ENCODE peak calls at places on chromosomes 6 and 20, in seven cellular contexts. M is A549, Y is psoas muscle, P is suprapubic skin, X is IMR-90, K is PC-9, U is HCT116. F is an unnamed sample.

GRCh38 chr6:11727995-11728961 is 50.3 kb downstream of the ADTRP start:
- DNase-seq in X (no peak), P (no peak), M (no peak), K (no peak), U (no peak), Y (no peak), F (no peak)

GRCh38 chr20:19907326-19908056 is 109.7 kb upstream of the NAA20 start:
- DNase-seq in P (no peak), Y (peak), X (no peak), K (no peak), U (no peak), M (no peak), F (no peak)

GRCh38 chr20:50478162-50479036 is 31.8 kb upstream of the PTPN1 start:
- DNase-seq in Y (peak), K (no peak), X (peak), U (peak), P (peak), M (peak), F (no peak)

GRCh38 chr6:18062733-18063132 is 59.7 kb downstream of the NHLRC1 start:
- DNase-seq in K (no peak), P (no peak), U (no peak), M (no peak), X (peak), Y (no peak), F (no peak)

GRCh38 chr6:169571123-169571962 is 130.5 kb downstream of the WDR27 start:
- DNase-seq in U (no peak), M (peak), X (peak), Y (no peak), K (peak), P (no peak), F (no peak)

GRCh38 chr6:163413345-163414116 is 987 bp upstream of the QKI start:
- DNase-seq in P (peak), K (peak), Y (peak), M (peak), U (peak), X (peak), F (peak)

GRCh38 chr6:88814909-88815308 is 148.5 kb downstream of the RNGTT start:
- DNase-seq in P (no peak), U (no peak), Y (no peak), K (no peak), M (no peak), X (no peak), F (no peak)

GRCh38 chr20:61657719-61658377 is 405.8 kb downstream of the CDH4 start:
- DNase-seq in P (no peak), M (no peak), Y (no peak), X (no peak), K (no peak), U (no peak), F (no peak)

GRCh38 chr6:106051241-106051640 is 34.9 kb upstream of the PRDM1 start:
- DNase-seq in X (no peak), M (no peak), K (no peak), U (no peak), P (no peak), Y (no peak), F (no peak)

GRCh38 chr6:146878564-146879343 is 280.0 kb downstream of the ADGB start:
- DNase-seq in Y (no peak), P (no peak), U (no peak), X (no peak), K (peak), M (no peak), F (no peak)

GRCh38 chr6:122381494-122382083 is 17.9 kb upstream of the HSF2 start:
- DNase-seq in P (no peak), U (peak), M (peak), Y (peak), K (no peak), X (peak), F (peak)

GRCh38 chr6:31272856-31273626 is 1.1 kb upstream of the HLA-C start:
- DNase-seq in M (no peak), X (no peak), Y (no peak), K (no peak), P (no peak), U (no peak), F (no peak)

GRCh38 chr20:38108438-38109024 is 56.5 kb downstream of the TGM2 start:
- DNase-seq in X (peak), U (no peak), K (no peak), Y (peak), P (no peak), M (no peak), F (no peak)

GRCh38 chr20:845226-845868 is 11.8 kb downstream of the FAM110A start:
- DNase-seq in X (no peak), U (no peak), K (no peak), M (no peak), Y (no peak), P (no peak), F (no peak)

DNA sequence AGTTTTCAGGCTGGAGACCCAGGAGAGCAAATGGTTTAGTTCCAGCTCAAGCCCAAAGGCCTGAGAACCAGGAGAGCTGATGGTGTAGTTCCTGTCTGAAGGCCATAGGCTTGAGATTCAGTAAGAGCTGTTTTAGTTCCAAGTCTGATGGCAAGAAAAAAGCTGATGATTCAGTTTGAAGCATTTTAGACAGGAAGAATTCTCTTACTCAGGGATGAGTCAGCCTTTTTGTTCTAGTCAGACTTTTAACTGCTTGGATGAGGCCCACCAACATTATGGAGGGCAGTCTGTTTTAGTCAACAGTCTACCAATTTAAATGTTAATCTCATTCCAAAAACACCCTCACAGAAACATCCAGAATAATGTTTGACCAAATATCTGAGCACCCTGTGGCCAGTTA is 2.5 kb downstream of the ZSCAN26 start:
- DNase-seq in K (peak), M (peak), P (no peak), X (peak), U (peak), Y (no peak), F (peak)
- H3K27ac ChIP-seq in K (no peak), M (peak), P (no peak), X (peak), U (peak), Y (no peak), F (no peak)

GRCh38 chr6:113380591-113380990 is 476.6 kb upstream of the MARCKS start:
- DNase-seq in Y (no peak), K (no peak), U (no peak), X (no peak), P (no peak), M (no peak), F (no peak)
- TF ChIP-seq CTCF in Y (no peak), K (no peak), U (no peak), X (no peak), P (no peak), M (no peak), F (no peak)

DNA sequence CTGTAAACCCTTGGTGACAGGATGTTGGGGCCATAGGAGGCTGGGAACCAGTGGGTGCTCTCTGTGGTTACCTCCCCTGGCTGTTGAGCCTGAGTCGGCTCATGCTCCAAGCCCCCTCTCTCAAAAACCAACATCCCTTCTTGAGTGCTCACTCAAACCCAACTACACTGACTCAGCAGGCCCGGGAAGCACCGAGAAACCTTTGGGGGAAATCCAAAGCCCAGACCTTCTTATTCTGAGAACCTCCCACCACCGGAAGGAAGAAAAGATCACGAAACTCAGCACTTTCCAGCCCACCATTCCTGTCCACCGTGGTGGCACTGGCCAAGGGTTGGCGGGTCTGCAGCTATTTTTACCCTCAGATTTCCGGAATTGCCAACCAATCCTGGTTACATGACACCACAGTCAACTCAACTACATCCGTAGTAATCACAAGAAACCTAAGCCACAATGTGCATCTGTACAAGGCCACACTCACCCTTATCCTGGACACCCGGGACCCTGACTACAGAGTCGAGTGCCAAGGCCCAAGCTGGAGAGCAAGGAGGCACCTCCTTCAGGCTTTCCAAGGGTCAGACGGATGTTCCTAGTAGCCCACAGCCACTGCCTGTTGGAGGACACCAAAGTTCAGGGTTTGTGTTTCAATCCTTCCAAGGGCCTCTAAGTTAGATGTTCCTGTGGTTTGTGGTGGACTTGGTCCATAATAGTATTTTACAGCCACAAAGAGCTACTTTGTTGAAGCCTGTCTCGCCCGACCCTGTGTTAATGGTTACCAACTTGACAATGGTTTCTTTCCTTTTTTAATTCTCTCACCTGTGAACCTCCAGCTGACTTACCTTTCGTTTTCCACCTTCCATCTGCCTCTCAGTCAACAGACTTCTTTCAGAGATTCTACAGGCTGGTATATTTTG is 317.0 kb downstream of the CDC5L start:
- DNase-seq in U (no peak), Y (no peak), P (no peak), K (no peak), X (no peak), M (no peak), F (no peak)
- H3K27ac ChIP-seq in U (no peak), Y (no peak), P (no peak), K (no peak), X (no peak), M (no peak), F (no peak)

GRCh38 chr6:135940783-135941182 is 89.3 kb downstream of the PDE7B start:
- DNase-seq in U (no peak), X (no peak), Y (no peak), K (no peak), P (no peak), M (no peak), F (no peak)

GRCh38 chr6:135936606-135937005 is 85.1 kb downstream of the PDE7B start:
- DNase-seq in U (no peak), X (peak), P (no peak), M (peak), Y (no peak), K (peak), F (peak)

GRCh38 chr6:135939216-135939610 is 87.7 kb downstream of the PDE7B start:
- DNase-seq in K (no peak), P (no peak), X (no peak), Y (no peak), U (no peak), M (no peak), F (no peak)

GRCh38 chr6:135937126-135937525 is 85.6 kb downstream of the PDE7B start:
- DNase-seq in X (no peak), P (no peak), M (no peak), Y (no peak), K (no peak), U (no peak), F (no peak)

DNA sequence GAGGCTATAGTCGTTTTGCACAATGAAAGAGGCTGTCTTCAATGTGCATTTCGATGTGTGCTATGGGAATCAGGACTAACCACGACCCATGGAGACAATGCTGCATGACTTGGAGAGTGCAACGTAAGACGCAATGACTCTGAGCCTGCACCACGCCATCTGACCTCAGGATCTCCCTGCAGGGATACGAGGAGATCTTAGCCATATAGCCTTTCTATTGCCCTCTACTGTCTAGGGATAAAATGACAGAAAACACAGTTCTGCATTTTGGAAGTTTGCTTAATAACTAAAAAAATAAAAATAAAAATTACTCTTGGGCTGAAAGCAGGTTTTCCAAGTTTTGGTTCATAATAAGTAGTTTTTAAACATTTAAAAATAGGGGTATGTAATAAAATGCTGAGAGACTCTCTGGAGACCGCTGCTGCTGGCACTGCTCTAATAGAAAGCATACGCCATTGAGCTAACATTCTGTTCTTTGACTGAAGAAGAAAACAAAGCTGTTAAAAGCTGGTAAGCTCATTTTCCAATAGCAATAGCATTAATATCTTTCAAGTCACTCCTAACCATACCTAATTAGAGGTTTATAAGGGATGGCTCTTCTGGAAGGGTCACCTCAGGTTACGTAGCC is 87.2 kb downstream of the PDE7B start:
- DNase-seq in P (no peak), U (no peak), M (no peak), Y (peak), X (peak), K (no peak), F (no peak)
- TF ChIP-seq CTCF in P (no peak), U (no peak), M (peak), Y (peak), X (peak), K (peak), F (peak)

DNA sequence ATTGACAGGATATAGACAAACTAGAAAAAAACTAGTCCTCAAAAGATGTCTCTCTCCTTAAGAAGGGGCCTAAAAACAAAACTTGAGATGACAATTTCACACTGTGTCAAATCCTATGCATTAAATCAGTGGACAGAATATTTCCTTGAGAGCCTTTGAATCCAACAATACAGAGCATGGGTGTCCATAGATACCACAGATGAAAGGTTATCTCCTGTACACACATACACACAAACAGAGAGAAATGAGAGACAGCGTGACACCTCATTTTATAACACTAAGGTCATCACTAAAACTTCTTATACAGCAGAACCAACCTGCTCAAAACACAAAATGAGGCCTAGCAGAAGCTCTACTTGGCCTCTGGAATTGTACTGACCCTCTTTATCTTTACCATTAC is 55.5 kb downstream of the MAP7 start:
- DNase-seq in U (no peak), Y (no peak), M (no peak), X (no peak), P (no peak), K (no peak), F (no peak)
- H3K27ac ChIP-seq in U (no peak), Y (no peak), M (no peak), X (no peak), P (no peak), K (no peak), F (no peak)

GRCh38 chr6:34515473-34516387 is 40.4 kb downstream of the SPDEF start:
- DNase-seq in X (no peak), P (peak), M (no peak), K (no peak), Y (no peak), U (no peak), F (no peak)

GRCh38 chr6:34512738-34513115 is 43.4 kb downstream of the SPDEF start:
- DNase-seq in Y (no peak), U (no peak), X (no peak), P (no peak), M (no peak), K (no peak), F (no peak)

GRCh38 chr6:34514593-34515472 is 41.3 kb downstream of the SPDEF start:
- DNase-seq in M (no peak), K (no peak), U (no peak), P (peak), Y (no peak), X (peak), F (peak)

GRCh38 chr6:34513628-34514027 is 42.5 kb downstream of the SPDEF start:
- DNase-seq in X (no peak), Y (no peak), M (no peak), K (no peak), U (no peak), P (no peak), F (no peak)

DNA sequence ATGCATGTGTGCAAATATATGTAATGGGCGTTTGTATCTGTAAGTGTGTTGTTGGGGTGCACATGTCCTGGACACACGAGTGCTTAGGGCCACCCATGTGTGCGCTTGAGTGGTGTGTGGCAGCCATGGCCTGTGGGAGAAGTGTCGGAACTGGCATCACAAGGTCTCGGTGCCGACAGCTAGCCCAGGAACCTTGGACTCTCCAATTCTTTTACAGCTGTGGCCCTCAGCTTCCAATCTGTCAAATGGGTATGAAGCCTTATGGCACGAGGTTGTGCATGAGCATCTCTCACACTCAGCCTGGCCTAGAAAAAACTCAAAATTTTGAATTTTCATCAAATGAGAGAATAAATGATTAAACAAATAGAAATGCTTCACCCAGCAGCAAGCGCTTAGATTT is 42.0 kb downstream of the SPDEF start:
- DNase-seq in M (no peak), X (no peak), Y (no peak), U (no peak), K (no peak), P (no peak), F (no peak)
- TF ChIP-seq CTCF in M (no peak), X (no peak), Y (no peak), U (no peak), K (no peak), P (no peak), F (no peak)

DNA sequence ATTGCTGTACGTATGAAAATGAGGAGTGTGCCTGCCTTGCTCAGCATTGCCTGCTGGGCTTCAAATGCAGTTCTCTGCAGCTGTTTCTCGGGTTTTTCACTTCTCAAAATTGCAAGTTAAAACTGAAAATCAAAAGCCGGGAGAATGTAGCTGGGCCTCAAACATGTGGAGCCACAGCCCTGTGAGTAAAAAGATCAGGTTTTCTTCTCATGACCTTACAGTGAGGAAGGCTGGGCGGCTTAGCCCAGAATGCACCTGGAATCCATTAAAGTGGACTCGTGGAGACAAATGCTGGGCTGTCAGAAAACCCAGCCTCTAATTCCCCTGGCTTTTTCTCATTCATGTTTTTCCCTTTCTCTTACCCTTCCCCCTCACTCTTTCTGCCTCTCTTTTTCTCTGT is 34.4 kb downstream of the DSE start:
- DNase-seq in M (no peak), U (no peak), K (no peak), Y (no peak), X (peak), P (no peak), F (no peak)
- H3K27ac ChIP-seq in M (no peak), U (no peak), K (no peak), Y (peak), X (peak), P (peak), F (peak)

GRCh38 chr6:156660389-156660788 is 116.8 kb upstream of the ARID1B start:
- DNase-seq in K (no peak), Y (no peak), M (no peak), X (no peak), U (no peak), P (no peak), F (no peak)

GRCh38 chr6:156659317-156660198 is 117.6 kb upstream of the ARID1B start:
- DNase-seq in U (no peak), M (no peak), Y (no peak), P (no peak), K (no peak), X (no peak), F (no peak)

GRCh38 chr6:156658186-156658585 is 119.0 kb upstream of the ARID1B start:
- DNase-seq in K (no peak), X (peak), M (no peak), U (no peak), Y (no peak), P (no peak), F (peak)

GRCh38 chr6:156658596-156659316 is 118.4 kb upstream of the ARID1B start:
- DNase-seq in M (no peak), X (no peak), U (no peak), P (no peak), K (no peak), Y (no peak), F (no peak)

GRCh38 chr6:156662025-156662445 is 115.1 kb upstream of the ARID1B start:
- DNase-seq in X (no peak), P (no peak), M (peak), U (peak), K (peak), Y (peak), F (no peak)
- TF ChIP-seq CTCF in X (no peak), P (peak), M (peak), U (peak), K (peak), Y (peak), F (no peak)

GRCh38 chr6:136790411-136791295 is 1.6 kb downstream of the MAP3K5 start:
- DNase-seq in Y (no peak), M (no peak), P (no peak), U (no peak), X (no peak), K (peak), F (no peak)
- H3K27ac ChIP-seq in Y (peak), M (peak), P (peak), U (peak), X (peak), K (peak), F (no peak)